ENCODE peak calls at places on chromosome 5, in seven cellular contexts. R is substantia nigra; J is CD8-positive, alpha-beta T cell; V is left ventricle myocardium inferior; H is transverse colon; Y is uterus; N is body of pancreas. A is an unnamed sample.
A peak's percentile ranks its signal among the peaks of the same experiment; 100 is the strongest.

GRCh38 chr5:150469718-150470470 is 20.4 kb upstream of the RPS14 start:
- DNase-seq in J (no peak), R (no peak), V (no peak), N (no peak), Y (no peak), H (no peak), A (peak; percentile 97)

GRCh38 chr5:72387985-72388384 is 67.8 kb downstream of the PTCD2 start:
- DNase-seq in H (no peak), N (no peak), R (no peak), V (no peak), J (no peak), Y (no peak), A (peak; percentile 64)

GRCh38 chr5:151153766-151154272 is 3.8 kb downstream of the ANXA6 start:
- DNase-seq in J (no peak), N (no peak), Y (no peak), V (no peak), H (no peak), R (no peak), A (no peak)

GRCh38 chr5:90050135-90050534 is 359.4 kb downstream of the CETN3 start:
- DNase-seq in R (no peak), J (no peak), Y (no peak), V (no peak), N (no peak), H (no peak), A (no peak)

GRCh38 chr5:93359296-93359957 is 221.6 kb downstream of the NR2F1-AS1 start:
- DNase-seq in J (no peak), R (no peak), N (peak; percentile 47), Y (no peak), H (no peak), V (no peak), A (no peak)

GRCh38 chr5:51997908-51998307 is 614.7 kb downstream of the ISL1 start:
- DNase-seq in V (no peak), Y (no peak), H (no peak), J (no peak), N (no peak), R (no peak), A (no peak)

GRCh38 chr5:54073735-54074134 is 236.6 kb downstream of the ARL15 start:
- DNase-seq in Y (no peak), H (no peak), J (no peak), R (no peak), N (no peak), V (no peak), A (no peak)

GRCh38 chr5:40569549-40570270 is 110.0 kb upstream of the PTGER4 start:
- DNase-seq in V (no peak), H (no peak), N (no peak), R (no peak), J (no peak), Y (no peak), A (peak; percentile 15)

GRCh38 chr5:136120529-136120928 is 12.1 kb upstream of the SMAD5 start:
- DNase-seq in J (no peak), H (no peak), V (no peak), Y (no peak), N (no peak), R (no peak), A (no peak)

GRCh38 chr5:86565197-86565789 is 52.4 kb upstream of the COX7C start:
- DNase-seq in R (no peak), H (no peak), V (no peak), J (no peak), Y (no peak), N (no peak), A (no peak)

GRCh38 chr5:163941068-163941467 is 435.6 kb downstream of the MAT2B start:
- DNase-seq in R (no peak), V (no peak), H (no peak), N (no peak), Y (no peak), J (no peak), A (no peak)

GRCh38 chr5:72363146-72363802 is 43.1 kb downstream of the PTCD2 start:
- DNase-seq in J (no peak), R (no peak), V (no peak), H (no peak), Y (no peak), N (no peak), A (peak; percentile 86)

GRCh38 chr5:104942735-104943134 is 1380.1 kb upstream of the NUDT12 start:
- DNase-seq in H (no peak), N (no peak), R (no peak), J (no peak), V (no peak), Y (no peak), A (no peak)

GRCh38 chr5:168883253-168883880 is 304.2 kb upstream of the PANK3 start:
- DNase-seq in Y (no peak), J (no peak), R (no peak), N (no peak), V (no peak), H (no peak), A (peak; percentile 99)

GRCh38 chr5:40680741-40681350 is 1.1 kb downstream of the PTGER4 start:
- DNase-seq in J (peak; percentile 30), Y (peak; percentile 28), V (no peak), R (no peak), H (peak; percentile 44), N (peak; percentile 45), A (no peak)

GRCh38 chr5:58274199-58274598 is 185.7 kb downstream of the PLK2 start:
- DNase-seq in Y (no peak), N (no peak), J (no peak), V (no peak), R (no peak), H (no peak), A (no peak)
- H3K27ac ChIP-seq in Y (no peak overlapping the region), N (no peak overlapping the region), J (no peak overlapping the region), V (peak overlapping the region; percentile 43), R (no peak overlapping the region), H (no peak overlapping the region), A (no peak overlapping the region)

GRCh38 chr5:74459984-74460383 is 180.5 kb downstream of the ENC1 start:
- DNase-seq in J (no peak), H (no peak), V (no peak), R (no peak), Y (no peak), N (no peak), A (no peak)

GRCh38 chr5:74462356-74462755 is 178.2 kb downstream of the ENC1 start:
- DNase-seq in V (no peak), R (no peak), J (no peak), Y (no peak), H (no peak), N (no peak), A (no peak)

GRCh38 chr5:74465724-74466123 is 174.8 kb downstream of the ENC1 start:
- DNase-seq in N (no peak), H (no peak), V (no peak), R (no peak), J (no peak), Y (no peak), A (no peak)

GRCh38 chr5:74468421-74468820 is 172.1 kb downstream of the ENC1 start:
- DNase-seq in Y (no peak), J (no peak), N (no peak), R (no peak), V (no peak), H (no peak), A (no peak)

DNA sequence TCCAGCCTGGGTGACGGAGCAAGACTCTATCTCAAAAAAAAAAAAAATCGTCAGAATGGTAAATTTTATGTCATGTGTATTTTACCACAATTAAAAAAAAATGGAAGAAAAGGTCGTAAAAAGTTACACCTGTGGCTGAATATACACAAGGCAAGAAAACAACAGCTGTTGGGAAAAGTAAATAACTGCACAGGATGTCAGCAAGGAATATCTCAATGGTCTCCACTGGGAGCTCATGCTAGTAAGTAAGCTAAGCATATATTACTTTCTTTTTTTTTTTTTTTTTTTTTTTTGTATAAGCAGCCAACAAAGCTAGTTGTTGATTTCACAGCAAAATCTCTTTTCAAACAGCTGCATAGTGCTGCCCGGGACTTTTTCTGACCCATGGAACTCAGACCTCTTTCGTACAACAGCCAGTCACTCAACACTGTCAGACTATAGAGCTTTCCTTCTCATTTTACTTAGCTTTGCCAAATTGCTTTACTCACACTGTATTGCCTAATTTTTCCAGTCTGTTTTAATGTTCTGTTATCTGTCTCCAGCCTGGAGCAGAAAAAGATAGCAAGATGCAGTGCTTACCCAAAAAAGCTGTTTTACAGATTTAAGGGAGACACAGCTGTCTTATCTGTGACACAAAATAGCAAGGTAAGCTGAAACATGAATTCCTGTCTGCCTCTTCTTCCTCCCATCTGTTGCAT is 175.9 kb downstream of the ENC1 start:
- DNase-seq in H (no peak), Y (no peak), V (no peak), R (no peak), N (no peak), J (no peak), A (no peak)
- H3K27ac ChIP-seq in H (no peak overlapping the region), Y (no peak overlapping the region), V (no peak overlapping the region), R (no peak overlapping the region), N (no peak overlapping the region), J (no peak overlapping the region), A (no peak overlapping the region)

GRCh38 chr5:133354323-133355161 is 257.8 kb downstream of the FSTL4 start:
- DNase-seq in H (no peak), R (no peak), V (no peak), J (no peak), N (no peak), Y (no peak), A (no peak)

GRCh38 chr5:133357758-133358157 is 254.6 kb downstream of the FSTL4 start:
- DNase-seq in J (no peak), N (no peak), H (no peak), Y (no peak), V (no peak), R (no peak), A (no peak)

GRCh38 chr5:133358271-133358670 is 254.1 kb downstream of the FSTL4 start:
- DNase-seq in N (no peak), J (no peak), H (no peak), V (no peak), R (no peak), Y (no peak), A (peak; percentile 36)

GRCh38 chr5:133356386-133357331 is 255.7 kb downstream of the FSTL4 start:
- DNase-seq in H (no peak), R (no peak), V (no peak), Y (no peak), J (no peak), N (no peak), A (peak; percentile 41)

GRCh38 chr5:133353741-133354140 is 258.6 kb downstream of the FSTL4 start:
- DNase-seq in Y (no peak), J (no peak), R (no peak), V (no peak), N (no peak), H (no peak), A (peak; percentile 40)
- H3K27ac ChIP-seq in Y (no peak overlapping the region), J (no peak overlapping the region), R (no peak overlapping the region), V (no peak overlapping the region), N (no peak overlapping the region), H (no peak overlapping the region), A (no peak overlapping the region)

GRCh38 chr5:1175801-1176472 is 25.5 kb upstream of the SLC6A19 start:
- DNase-seq in H (no peak), N (peak; percentile 1), R (no peak), J (no peak), V (peak; percentile 5), Y (no peak), A (no peak)

GRCh38 chr5:1176473-1177391 is 24.7 kb upstream of the SLC6A19 start:
- DNase-seq in Y (no peak), N (peak; percentile 3), H (no peak), R (no peak), V (peak; percentile 13), J (no peak), A (no peak)

GRCh38 chr5:1178529-1179382 is 22.6 kb upstream of the SLC6A19 start:
- DNase-seq in R (no peak), J (no peak), H (no peak), V (peak; percentile 10), N (no peak), Y (no peak), A (no peak)

GRCh38 chr5:1179383-1179715 is 22.0 kb upstream of the SLC6A19 start:
- DNase-seq in N (no peak), J (no peak), V (peak; percentile 5), Y (no peak), H (no peak), R (no peak), A (no peak)

GRCh38 chr5:1177826-1178528 is 23.4 kb upstream of the SLC6A19 start:
- DNase-seq in N (peak; percentile 1), R (no peak), Y (no peak), H (no peak), J (no peak), V (peak; percentile 15), A (no peak)
- H3K27ac ChIP-seq in N (no peak overlapping the region), R (no peak overlapping the region), Y (no peak overlapping the region), H (no peak overlapping the region), J (no peak overlapping the region), V (no peak overlapping the region), A (no peak overlapping the region)

A was measured in SJSA1.